ENCODE peak calls at places on chromosomes 2 and 18, in four cellular contexts. F is SK-N-SH, M is fibroblast of pulmonary artery, E is upper lobe of right lung. J is an unnamed sample.

GRCh38 chr2:55213822-55214221 is 18.3 kb downstream of the CLHC1 start:
- DNase-seq in F (no peak), M (no peak), E (no peak), J (no peak)

GRCh38 chr2:19127616-19128015 is 230.8 kb downstream of the OSR1 start:
- DNase-seq in F (no peak), M (no peak), E (no peak), J (no peak)

GRCh38 chr18:50819027-50819726 is 639 bp downstream of the MRO start:
- DNase-seq in F (peak), M (peak), E (peak), J (no peak)

GRCh38 chr2:147976102-147976501 is 44.4 kb downstream of the ORC4 start:
- DNase-seq in F (no peak), M (no peak), E (no peak), J (no peak)

GRCh38 chr2:121099329-121100318 is 185.4 kb downstream of the TFCP2L1 start:
- DNase-seq in F (peak), M (no peak), E (peak), J (no peak)

GRCh38 chr2:233477548-233478433 is 88.8 kb downstream of the USP40 start:
- DNase-seq in F (no peak), M (no peak), E (peak), J (no peak)

GRCh38 chr2:173354601-173355131 is at the start of gene CDCA7:
- DNase-seq in F (peak), M (peak), E (peak), J (peak)

GRCh38 chr2:60738679-60739078 is 17.4 kb upstream of the PAPOLG start:
- DNase-seq in F (no peak), M (no peak), E (no peak), J (no peak)

DNA sequence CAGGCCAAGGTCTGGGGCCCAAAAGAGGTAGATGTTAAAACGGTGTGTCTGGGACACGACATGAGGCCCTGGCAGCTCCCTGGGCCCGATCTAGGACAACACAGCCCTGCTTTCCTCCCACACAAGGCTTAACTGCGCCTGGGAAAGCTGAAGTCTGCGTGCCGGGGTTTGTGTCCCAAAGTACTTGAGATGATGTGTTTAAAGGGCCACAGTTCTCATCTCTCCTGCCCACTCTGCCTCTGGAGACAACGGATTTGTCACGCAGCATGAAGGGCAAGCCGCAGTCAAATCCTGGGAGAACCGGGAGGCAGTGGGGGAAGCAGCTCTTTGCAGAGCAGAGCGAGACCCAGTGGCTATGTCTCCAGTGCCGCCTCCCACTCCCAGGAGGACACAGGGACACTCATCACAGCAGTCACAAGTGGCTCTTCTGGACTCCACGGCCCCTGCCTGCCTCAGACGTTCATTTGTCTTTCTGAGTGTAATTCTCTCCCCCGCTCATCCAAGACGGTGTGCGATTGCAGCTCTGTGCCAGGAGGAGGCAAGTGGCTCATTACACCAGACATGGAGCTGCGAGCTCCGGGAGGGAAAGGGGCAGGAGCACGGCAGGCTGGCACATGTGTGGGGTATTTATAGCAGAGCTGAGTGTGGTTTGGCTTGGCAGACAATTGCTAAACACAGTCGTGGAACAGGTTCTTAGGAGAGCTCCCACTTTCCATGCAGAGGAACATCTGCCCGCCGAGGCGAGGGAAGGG is 57.7 kb upstream of the SEMA4C start:
- DNase-seq in F (no peak), M (peak), E (peak), J (no peak)
- TF ChIP-seq CTCF in F (no peak), M (no peak), E (no peak), J (no peak)

GRCh38 chr2:222318026-222318711 is 19.4 kb upstream of the PAX3 start:
- DNase-seq in F (peak), M (peak), E (peak), J (no peak)
- TF ChIP-seq CTCF in F (peak), M (peak), E (peak), J (peak)

DNA sequence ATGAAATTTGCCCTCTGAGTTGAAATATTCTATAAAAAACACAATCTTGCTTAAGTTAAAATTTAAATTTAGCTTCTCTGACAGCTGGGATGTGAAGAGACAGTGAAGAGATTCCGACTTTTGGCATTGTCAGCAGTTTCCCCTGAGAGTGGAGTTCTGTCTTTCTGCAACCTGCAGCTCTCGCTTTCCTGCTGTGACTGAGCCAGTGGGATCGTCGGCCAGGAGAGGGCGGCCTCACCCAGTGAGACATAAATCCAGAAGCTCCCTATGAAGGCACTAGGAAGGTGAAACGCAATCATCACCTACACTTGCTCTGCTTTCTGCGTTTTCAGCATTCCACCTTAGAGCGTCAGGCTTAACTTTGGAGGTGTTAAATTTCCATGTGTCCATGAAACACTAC is 75.4 kb upstream of the HNMT start:
- DNase-seq in F (peak), M (peak), E (no peak), J (no peak)
- TF ChIP-seq CTCF in F (peak), M (peak), E (peak), J (no peak)

GRCh38 chr2:30334738-30335426 is 103.5 kb downstream of the LBH start:
- DNase-seq in F (peak), M (no peak), E (no peak), J (no peak)
- TF ChIP-seq CTCF in F (no peak), M (no peak), E (no peak), J (no peak)

GRCh38 chr2:152532241-152532640 is 185.0 kb downstream of the PRPF40A start:
- DNase-seq in F (no peak), M (no peak), E (no peak), J (no peak)

GRCh38 chr2:152537252-152537651 is 180.0 kb downstream of the PRPF40A start:
- DNase-seq in F (peak), M (peak), E (no peak), J (no peak)

GRCh38 chr2:152539424-152539823 is 177.8 kb downstream of the PRPF40A start:
- DNase-seq in F (no peak), M (no peak), E (no peak), J (no peak)

GRCh38 chr2:152534460-152535131 is 182.7 kb downstream of the PRPF40A start:
- DNase-seq in F (no peak), M (no peak), E (no peak), J (no peak)
- TF ChIP-seq CTCF in F (no peak), M (no peak), E (no peak), J (no peak)

GRCh38 chr2:127526940-127527804 is 883 bp upstream of the IWS1 start:
- DNase-seq in F (peak), M (no peak), E (no peak), J (no peak)

GRCh38 chr2:127528487-127528886 is 2.2 kb upstream of the IWS1 start:
- DNase-seq in F (no peak), M (no peak), E (no peak), J (no peak)

GRCh38 chr2:127523269-127523930 is 2.9 kb downstream of the IWS1 start:
- DNase-seq in F (no peak), M (no peak), E (no peak), J (no peak)

GRCh38 chr2:127525692-127526141 is 572 bp downstream of the IWS1 start:
- DNase-seq in F (peak), M (peak), E (no peak), J (no peak)

DNA sequence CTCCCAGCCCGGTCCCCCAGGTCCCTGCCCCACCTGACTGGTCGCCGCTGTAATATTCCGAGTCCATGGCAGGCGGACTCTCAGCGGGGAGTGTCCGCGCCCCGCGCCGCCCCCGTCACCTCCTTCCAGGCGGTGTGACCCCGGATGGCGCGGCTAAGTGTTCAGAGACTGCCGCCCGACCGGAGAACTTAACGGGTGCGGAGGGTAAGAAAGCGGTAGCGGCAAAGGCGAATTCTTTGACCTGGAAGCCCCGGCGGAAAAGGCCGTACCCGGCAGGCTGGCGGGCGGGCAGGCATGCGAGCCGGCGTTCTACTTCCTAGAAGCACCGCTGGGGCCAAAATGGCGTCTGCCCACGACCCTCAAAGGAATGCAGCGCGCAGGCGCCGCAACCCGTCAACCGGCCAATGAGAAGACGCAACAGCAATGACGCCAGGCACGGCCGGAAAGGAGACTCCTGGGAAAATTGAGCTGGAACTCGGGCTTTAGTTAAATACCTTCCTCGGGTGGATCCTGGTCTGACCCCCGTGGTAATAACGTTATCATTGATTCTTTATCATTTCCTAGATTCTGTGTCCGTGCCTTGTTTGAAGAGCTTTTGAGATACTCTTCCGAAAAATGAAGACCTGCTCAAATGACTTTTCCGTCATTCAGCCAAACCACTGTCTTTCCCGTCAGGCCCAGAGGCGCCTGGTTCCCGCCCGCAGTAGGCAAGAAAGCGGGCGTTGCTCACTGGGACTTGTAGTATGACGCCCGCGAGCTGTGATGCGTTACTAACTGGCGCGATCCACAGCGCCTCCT is at the start of gene IWS1:
- DNase-seq in F (peak), M (peak), E (peak), J (peak)
- TF ChIP-seq CTCF in F (no peak), M (peak), E (peak), J (peak)

GRCh38 chr18:9334351-9335254 is at the start of gene TWSG1:
- DNase-seq in F (peak), M (peak), E (peak), J (peak)
- TF ChIP-seq CTCF in F (peak), M (peak), E (peak), J (peak)

GRCh38 chr2:179224361-179224760 is 40.3 kb downstream of the SESTD1 start:
- DNase-seq in F (no peak), M (no peak), E (no peak), J (no peak)

GRCh38 chr2:179222076-179222475 is 42.6 kb downstream of the SESTD1 start:
- DNase-seq in F (no peak), M (no peak), E (no peak), J (no peak)

GRCh38 chr2:179218848-179219594 is 45.6 kb downstream of the SESTD1 start:
- DNase-seq in F (peak), M (peak), E (no peak), J (peak)
- TF ChIP-seq CTCF in F (peak), M (peak), E (peak), J (peak)

DNA sequence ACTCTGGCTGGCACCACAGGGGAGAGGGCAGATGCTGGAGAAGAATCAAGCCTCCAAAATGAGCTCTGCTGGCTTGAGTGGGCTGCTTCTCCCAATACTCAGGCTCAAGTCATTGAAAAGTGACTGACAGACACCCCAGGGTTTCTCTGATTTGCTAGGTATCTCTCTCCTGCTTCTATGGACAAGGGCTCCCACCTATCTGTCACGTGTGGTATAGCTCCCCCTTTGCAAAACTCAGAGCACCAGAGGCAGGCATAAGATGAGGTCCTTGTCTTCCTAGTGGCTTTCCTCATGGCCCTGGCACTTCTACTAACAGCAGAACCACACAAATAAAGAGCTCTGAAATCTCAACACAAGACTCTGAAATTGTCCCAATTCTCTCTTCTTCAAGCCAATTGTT is 105.2 kb downstream of the GALNT14 start:
- DNase-seq in F (no peak), M (no peak), E (no peak), J (no peak)
- TF ChIP-seq CTCF in F (no peak), M (no peak), E (no peak), J (no peak)

DNA sequence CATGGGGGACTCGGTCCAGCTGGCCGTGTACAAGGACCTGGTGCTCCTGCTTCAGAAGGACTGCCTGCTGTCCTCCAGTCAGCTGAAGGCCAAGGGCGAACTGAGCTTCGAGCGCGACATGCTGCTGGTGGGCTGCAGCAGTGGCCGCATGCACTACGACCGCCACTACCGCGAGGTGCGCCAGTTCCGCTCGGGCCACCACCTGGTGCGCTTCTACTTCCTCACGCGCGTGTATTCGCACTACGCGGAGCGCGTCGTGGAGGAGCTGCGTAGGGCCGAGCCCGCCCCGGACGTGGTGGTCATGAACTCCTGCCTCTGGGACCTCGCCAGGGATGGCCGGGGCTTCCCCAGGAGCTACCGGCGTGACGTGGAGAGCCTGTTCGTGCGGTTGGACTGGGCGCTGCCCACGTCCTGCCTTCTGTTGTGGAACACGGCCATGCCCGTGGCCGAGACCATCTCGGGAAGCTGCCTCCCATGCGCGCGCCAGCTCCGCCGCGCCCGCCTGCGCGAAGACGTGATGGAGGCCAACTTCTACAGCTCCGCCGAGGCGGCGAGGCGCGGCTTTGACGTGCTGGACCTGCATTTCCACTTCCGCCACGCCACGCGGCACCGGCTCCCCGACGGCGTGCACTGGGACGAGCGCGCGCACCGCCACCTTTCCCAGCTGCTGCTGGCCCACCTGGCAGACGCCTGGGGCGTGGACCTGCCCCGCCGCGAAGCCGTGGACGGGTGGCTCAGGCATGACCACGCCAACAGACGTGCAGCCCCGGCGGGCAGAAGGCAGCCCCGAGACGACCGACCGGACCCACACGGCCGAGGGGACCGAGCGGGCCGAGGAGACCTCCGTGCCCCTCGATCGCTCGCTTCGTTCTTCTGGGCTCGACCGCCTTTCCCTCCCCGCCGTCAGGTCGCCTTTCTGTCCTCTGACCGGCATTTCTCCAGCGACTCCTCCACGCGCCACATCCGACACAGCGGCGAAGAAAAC is 293.9 kb upstream of the ERBB4 start:
- DNase-seq in F (peak), M (no peak), E (peak), J (no peak)
- TF ChIP-seq CTCF in F (no peak), M (no peak), E (no peak), J (no peak)

J was measured in CD14-positive monocyte.